ENCODE peak calls at places on chromosomes 2 and 18, in seven cellular contexts. U, L, X, A, J, E and I are unnamed samples.
A peak's percentile ranks its signal among the peaks of the same experiment; 100 is the strongest.

GRCh38 chr2:173288561-173288960 is 66.1 kb upstream of the CDCA7 start:
- DNase-seq in X (peak; percentile 77), E (no peak), J (peak; percentile 12), U (no peak), A (no peak), L (no peak), I (peak; percentile 23)

GRCh38 chr18:50879302-50880107 is 587 bp downstream of the ME2 start:
- DNase-seq in J (peak; percentile 65), X (peak; percentile 38), L (peak; percentile 39), A (peak; percentile 69), E (no peak), U (peak; percentile 31), I (peak; percentile 12)

GRCh38 chr18:79515331-79515730 is 119.6 kb downstream of the NFATC1 start:
- DNase-seq in J (no peak), L (peak; percentile 13), U (no peak), A (no peak), E (no peak), X (no peak), I (no peak)

GRCh38 chr2:27154990-27155615 is 6.3 kb downstream of the TCF23 start:
- DNase-seq in X (no peak), A (no peak), E (no peak), L (no peak), J (no peak), U (no peak), I (no peak)

GRCh38 chr2:191350826-191351225 is 105.6 kb downstream of the MYO1B start:
- DNase-seq in U (no peak), E (no peak), X (peak; percentile 52), A (no peak), L (no peak), J (peak; percentile 56), I (no peak)

GRCh38 chr2:127864877-127865276 is 6.9 kb upstream of the POLR2D start:
- DNase-seq in L (no peak), E (no peak), U (no peak), J (peak; percentile 32), X (no peak), A (peak; percentile 24), I (peak; percentile 39)

GRCh38 chr2:29233428-29233827 is 118.2 kb downstream of the CLIP4 start:
- DNase-seq in U (no peak), E (no peak), L (no peak), J (no peak), X (no peak), A (no peak), I (peak; percentile 98)

GRCh38 chr2:239946570-239947311 is 78.4 kb downstream of the NDUFA10 start:
- DNase-seq in X (no peak), L (peak; percentile 16), A (no peak), U (no peak), E (no peak), J (no peak), I (no peak)

GRCh38 chr2:181781082-181781786 is 100.9 kb upstream of the NEUROD1 start:
- DNase-seq in U (no peak), L (peak; percentile 28), E (no peak), X (no peak), J (no peak), A (no peak), I (no peak)

GRCh38 chr2:167844714-167845530 is 402.5 kb downstream of the STK39 start:
- DNase-seq in U (no peak), E (peak; percentile 75), L (peak; percentile 89), X (no peak), A (peak; percentile 91), J (no peak), I (peak; percentile 15)

GRCh38 chr2:173451137-173451536 is 96.5 kb downstream of the CDCA7 start:
- DNase-seq in A (no peak), J (no peak), L (no peak), E (no peak), U (no peak), X (no peak), I (no peak)

GRCh38 chr2:62200291-62200841 is 4.5 kb downstream of the B3GNT2 start:
- DNase-seq in U (no peak), A (no peak), L (no peak), X (no peak), J (no peak), E (no peak), I (peak; percentile 25)

GRCh38 chr18:79789091-79789891 is 8.4 kb upstream of the KCNG2 start:
- DNase-seq in X (no peak), J (no peak), L (no peak), A (no peak), E (peak; percentile 45), U (no peak), I (no peak)

GRCh38 chr2:226017534-226017933 is 618.0 kb downstream of the NYAP2 start:
- DNase-seq in E (no peak), L (no peak), A (no peak), X (no peak), J (no peak), U (no peak), I (no peak)

GRCh38 chr18:34352385-34353163 is 127.9 kb upstream of the NOL4 start:
- DNase-seq in X (no peak), L (no peak), E (no peak), U (no peak), A (peak; percentile 34), J (peak; percentile 3), I (no peak)

GRCh38 chr2:97774425-97774824 is 61.0 kb downstream of the ZAP70 start:
- DNase-seq in U (no peak), A (peak; percentile 63), E (no peak), J (peak; percentile 30), L (peak; percentile 48), X (no peak), I (peak; percentile 10)

GRCh38 chr18:74351354-74351753 is 35.7 kb downstream of the C18orf63 start:
- DNase-seq in E (no peak), L (no peak), X (peak; percentile 82), U (no peak), J (peak; percentile 45), A (peak; percentile 77), I (peak; percentile 28)

GRCh38 chr2:46488389-46488788 is 9.0 kb downstream of the TMEM247 start:
- DNase-seq in U (no peak), J (no peak), E (no peak), A (peak; percentile 24), X (no peak), L (peak; percentile 23), I (no peak)
- H3K18ac ChIP-seq in U (no peak overlapping the region), J (no peak overlapping the region), E (no peak overlapping the region), A (no peak overlapping the region), X (no peak overlapping the region), L (no peak overlapping the region), I (no peak overlapping the region)

GRCh38 chr18:36766836-36767235 is 62.0 kb downstream of the TPGS2 start:
- DNase-seq in U (no peak), L (no peak), A (no peak), X (no peak), E (no peak), J (no peak), I (no peak)
- H3K18ac ChIP-seq in U (no peak overlapping the region), L (no peak overlapping the region), A (no peak overlapping the region), X (no peak overlapping the region), E (no peak overlapping the region), J (no peak overlapping the region), I (no peak overlapping the region)

GRCh38 chr2:134657650-134658250 is 61.0 kb downstream of the TMEM163 start:
- DNase-seq in E (peak; percentile 68), L (peak; percentile 43), X (no peak), J (no peak), U (no peak), A (peak; percentile 52), I (peak; percentile 11)

GRCh38 chr2:134659724-134660123 is 59.1 kb downstream of the TMEM163 start:
- DNase-seq in E (no peak), A (no peak), L (no peak), X (no peak), U (no peak), J (no peak), I (no peak)

GRCh38 chr2:134662751-134663150 is 56.0 kb downstream of the TMEM163 start:
- DNase-seq in L (no peak), X (no peak), E (no peak), J (no peak), U (no peak), A (no peak), I (no peak)

GRCh38 chr2:134663451-134663850 is 55.3 kb downstream of the TMEM163 start:
- DNase-seq in E (no peak), U (no peak), X (no peak), A (no peak), J (no peak), L (no peak), I (no peak)

DNA sequence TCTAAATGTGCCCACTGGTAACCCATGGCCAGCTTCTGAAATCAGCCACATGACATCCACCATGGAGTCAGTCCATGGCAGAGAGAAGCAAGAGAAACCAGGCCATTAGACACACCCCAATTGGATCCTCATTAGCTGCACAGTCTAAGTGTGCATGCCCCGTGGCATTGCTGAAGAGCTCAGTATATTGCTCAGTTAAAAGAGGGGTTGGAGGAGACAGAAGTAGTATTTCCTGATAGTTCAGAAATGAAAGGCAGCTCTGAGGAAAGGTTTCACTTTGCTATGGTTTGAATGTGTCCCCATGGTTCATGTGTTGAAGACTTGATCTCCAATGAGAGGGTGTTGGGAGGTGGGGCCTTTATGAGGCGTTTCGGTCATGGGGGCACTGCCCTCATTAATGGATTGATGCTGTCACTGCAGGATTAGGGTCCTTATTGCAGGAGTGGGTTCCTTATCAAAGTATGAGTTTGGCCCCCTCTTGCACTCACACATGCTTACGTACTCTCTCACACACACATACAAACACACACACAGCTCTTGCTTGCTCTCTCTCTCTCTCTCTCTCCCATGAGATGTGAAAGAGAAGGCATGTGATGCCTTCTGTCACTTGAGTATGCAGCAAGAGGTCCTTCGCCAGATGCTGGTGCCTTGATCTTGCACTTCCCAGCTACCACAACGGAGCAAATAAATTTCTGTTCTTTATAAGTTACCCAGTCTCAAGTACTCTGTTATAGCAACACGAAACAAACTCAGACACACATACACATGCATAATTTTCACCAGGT is 58.0 kb downstream of the TMEM163 start:
- DNase-seq in E (no peak), U (no peak), X (no peak), A (no peak), J (no peak), L (no peak), I (no peak)
- H3K18ac ChIP-seq in E (no peak overlapping the region), U (no peak overlapping the region), X (no peak overlapping the region), A (no peak overlapping the region), J (no peak overlapping the region), L (no peak overlapping the region), I (no peak overlapping the region)

GRCh38 chr18:70041459-70042020 is 93.9 kb upstream of the CD226 start:
- DNase-seq in X (no peak), L (no peak), A (no peak), U (no peak), E (no peak), J (no peak), I (no peak)

GRCh38 chr18:70036771-70037452 is 89.2 kb upstream of the CD226 start:
- DNase-seq in X (no peak), E (no peak), A (no peak), L (no peak), U (no peak), J (no peak), I (peak; percentile 27)

GRCh38 chr18:70037453-70038061 is 89.9 kb upstream of the CD226 start:
- DNase-seq in E (no peak), U (no peak), A (no peak), J (no peak), X (no peak), L (no peak), I (peak; percentile 94)

GRCh38 chr18:70036168-70036567 is 88.5 kb upstream of the CD226 start:
- DNase-seq in U (no peak), E (no peak), A (no peak), L (no peak), J (no peak), X (no peak), I (no peak)

DNA sequence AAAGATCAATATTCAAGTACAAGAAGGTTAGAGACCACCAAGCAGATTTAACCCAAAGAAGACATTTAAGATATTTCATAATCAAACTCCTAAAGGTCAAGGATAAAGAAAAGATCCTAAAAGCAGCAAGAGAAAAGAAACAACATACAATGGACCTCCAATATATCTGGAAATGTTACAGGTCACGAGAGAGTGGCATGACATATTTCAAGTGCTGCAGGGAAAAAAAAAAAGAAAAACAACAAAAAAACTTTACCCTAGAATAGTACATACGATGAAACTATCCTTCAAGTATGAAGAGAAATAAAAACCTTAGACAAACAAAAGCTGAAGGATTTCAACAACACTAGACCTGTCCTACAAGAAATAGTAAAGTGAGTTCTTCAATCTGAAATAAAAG is 91.5 kb upstream of the CD226 start:
- DNase-seq in E (no peak), J (no peak), L (no peak), X (no peak), A (no peak), U (no peak), I (no peak)
- H3K18ac ChIP-seq in E (no peak overlapping the region), J (no peak overlapping the region), L (no peak overlapping the region), X (no peak overlapping the region), A (no peak overlapping the region), U (no peak overlapping the region), I (no peak overlapping the region)